ENCODE peak calls at places on chromosomes 5 and 9, in four cellular contexts. U is OCI-LY7, B is fibroblast of pulmonary artery, M is NCI-H2081. G is an unnamed sample.

GRCh38 chr5:143121135-143121474 is 282.4 kb downstream of the NR3C1 start:
- DNase-seq in U (no peak), B (no peak), M (no peak), G (no peak)

GRCh38 chr5:173385832-173386360 is 57.7 kb upstream of the STC2 start:
- DNase-seq in U (no peak), B (no peak), M (no peak), G (no peak)

GRCh38 chr9:102507044-102507687 is 488.0 kb upstream of the CYLC2 start:
- DNase-seq in U (no peak), B (no peak), M (no peak), G (no peak)

GRCh38 chr5:31271567-31271966 is 78.1 kb downstream of the CDH6 start:
- DNase-seq in U (no peak), B (no peak), M (no peak), G (no peak)

GRCh38 chr5:9056046-9056445 is 489.8 kb downstream of the SEMA5A start:
- DNase-seq in U (no peak), B (no peak), M (peak), G (peak)

GRCh38 chr9:110582156-110582555 is 2.6 kb upstream of the SVEP1 start:
- DNase-seq in U (no peak), B (no peak), M (no peak), G (no peak)

GRCh38 chr5:11363779-11364178 is 540.5 kb downstream of the CTNND2 start:
- DNase-seq in U (no peak), B (no peak), M (no peak), G (no peak)

GRCh38 chr5:112614285-112614684 is 123.4 kb upstream of the APC start:
- DNase-seq in U (no peak), B (no peak), M (no peak), G (no peak)

GRCh38 chr5:136890431-136891148 is 525.2 kb upstream of the TRPC7 start:
- DNase-seq in U (no peak), B (no peak), M (no peak), G (no peak)

GRCh38 chr5:147321569-147321968 is 86.7 kb downstream of the STK32A start:
- DNase-seq in U (no peak), B (no peak), M (peak), G (no peak)

GRCh38 chr5:558871-559503 is 34.7 kb upstream of the SLC9A3 start:
- DNase-seq in U (no peak), B (no peak), M (no peak), G (no peak)

GRCh38 chr9:111099199-111100005 is 61.1 kb upstream of the LPAR1 start:
- DNase-seq in U (no peak), B (no peak), M (no peak), G (no peak)

GRCh38 chr5:180389252-180390101 is 36.3 kb upstream of the GFPT2 start:
- DNase-seq in U (no peak), B (no peak), M (no peak), G (no peak)

GRCh38 chr9:19924090-19924489 is 135.3 kb upstream of the SLC24A2 start:
- DNase-seq in U (no peak), B (peak), M (no peak), G (peak)

GRCh38 chr5:16809816-16810502 is 126.1 kb downstream of the MYO10 start:
- DNase-seq in U (no peak), B (peak), M (peak), G (peak)

G was measured in fibroblast of mammary gland.